ENCODE peak calls at places on chromosomes 5 and 9, in four cellular contexts. O is HepG2, N is A549, Z is GM12878. K is an unnamed sample.

GRCh38 chr5:69368458-69369368 is 607 bp downstream of the AK6 start:
- DNase-seq in O (peak; percentile 57), N (peak; percentile 59), Z (no peak), K (peak; percentile 40)

GRCh38 chr9:33415152-33416038 is 13.0 kb upstream of the AQP7 start:
- DNase-seq in O (peak; percentile 99), N (peak; percentile 89), Z (peak; percentile 3), K (peak; percentile 80)

GRCh38 chr5:180595381-180596114 is 4.2 kb upstream of the SCGB3A1 start:
- DNase-seq in O (no peak), N (no peak), Z (no peak), K (no peak)

GRCh38 chr5:18792145-18792544 is 1157.9 kb downstream of the TAF11L14 start:
- DNase-seq in O (peak; percentile 64), N (no peak), Z (no peak), K (no peak)

GRCh38 chr9:16813838-16814237 is 56.6 kb downstream of the BNC2 start:
- DNase-seq in O (no peak), N (no peak), Z (no peak), K (no peak)

GRCh38 chr9:14212116-14212515 is 101.8 kb downstream of the NFIB start:
- DNase-seq in O (no peak), N (no peak), Z (no peak), K (no peak)

GRCh38 chr9:93636667-93637066 is 60.3 kb downstream of the PHF2 start:
- DNase-seq in O (no peak), N (no peak), Z (no peak), K (no peak)

GRCh38 chr5:61486476-61486875 is 154.4 kb downstream of the ZSWIM6 start:
- DNase-seq in O (no peak), N (no peak), Z (no peak), K (no peak)

GRCh38 chr9:122951056-122951455 is 10.2 kb downstream of the RABGAP1 start:
- DNase-seq in O (no peak), N (no peak), Z (no peak), K (no peak)

GRCh38 chr9:95029251-95029650 is 288.3 kb downstream of the FANCC start:
- DNase-seq in O (no peak), N (no peak), Z (no peak), K (no peak)

GRCh38 chr9:136199391-136200288 is 5.3 kb downstream of the LHX3 start:
- DNase-seq in O (no peak), N (no peak), Z (no peak), K (no peak)

GRCh38 chr5:170511550-170511949 is 7.7 kb downstream of the KCNIP1 start:
- DNase-seq in O (no peak), N (no peak), Z (no peak), K (no peak)

GRCh38 chr5:79513519-79514390 is at the start of gene HOMER1:
- DNase-seq in O (peak; percentile 58), N (peak; percentile 64), Z (no peak), K (peak; percentile 88)

GRCh38 chr9:98171176-98171925 is 21.1 kb downstream of the CORO2A start:
- DNase-seq in O (no peak), N (no peak), Z (no peak), K (peak; percentile 43)

GRCh38 chr9:69671904-69672827 is at the start of gene APBA1:
- DNase-seq in O (no peak), N (peak; percentile 7), Z (no peak), K (peak; percentile 70)

GRCh38 chr5:38780950-38781349 is 64.9 kb upstream of the OSMR start:
- DNase-seq in O (no peak), N (no peak), Z (no peak), K (no peak)

GRCh38 chr5:88948746-88949600 is 66.0 kb upstream of the MEF2C start:
- DNase-seq in O (no peak), N (no peak), Z (no peak), K (no peak)

GRCh38 chr5:157137691-157138090 is 5.0 kb downstream of the MED7 start:
- DNase-seq in O (no peak), N (no peak), Z (no peak), K (no peak)

GRCh38 chr5:67643531-67643930 is 446.9 kb upstream of the CD180 start:
- DNase-seq in O (no peak), N (no peak), Z (no peak), K (no peak)

GRCh38 chr9:113562653-113563381 is 99.3 kb downstream of the RGS3 start:
- DNase-seq in O (no peak), N (no peak), Z (no peak), K (no peak)

GRCh38 chr5:94893404-94894145 is 275.1 kb downstream of the SLF1 start:
- DNase-seq in O (no peak), N (no peak), Z (no peak), K (peak; percentile 5)

GRCh38 chr9:617441-618085 is 223.9 kb upstream of the DMRT1 start:
- DNase-seq in O (no peak), N (no peak), Z (no peak), K (no peak)

GRCh38 chr9:136365775-136366223 is 2.3 kb upstream of the DNLZ start:
- DNase-seq in O (no peak), N (no peak), Z (no peak), K (no peak)

GRCh38 chr5:138568061-138568824 is 7.0 kb downstream of the HSPA9 start:
- DNase-seq in O (no peak), N (no peak), Z (no peak), K (no peak)

GRCh38 chr9:113781381-113781780 is 94.7 kb upstream of the ZNF618 start:
- DNase-seq in O (no peak), N (no peak), Z (no peak), K (no peak)

DNA sequence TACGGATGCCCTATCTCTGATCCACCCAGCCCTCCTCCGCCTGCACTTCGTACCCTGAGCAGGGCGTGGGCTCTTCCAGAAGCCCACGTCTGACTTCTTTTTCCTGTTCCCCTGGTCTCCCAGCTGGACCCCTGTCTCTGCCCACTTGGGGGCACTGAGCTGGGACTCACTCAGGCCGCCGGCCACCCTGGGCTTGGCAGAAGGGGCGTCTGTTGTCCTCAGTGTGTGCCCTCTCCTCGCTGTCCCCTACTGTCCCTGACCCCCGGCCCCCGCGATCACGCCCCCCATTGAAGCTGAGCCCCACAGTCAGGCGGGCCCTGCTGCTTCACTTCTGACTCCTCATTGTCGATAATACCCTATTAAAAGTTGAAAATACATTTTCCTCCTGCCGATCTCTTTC is 21.9 kb upstream of the RXRA start:
- DNase-seq in O (no peak), N (no peak), Z (no peak), K (no peak)
- TF ChIP-seq MYC in O (no peak), N (no peak), Z (no peak), K (no peak)

DNA sequence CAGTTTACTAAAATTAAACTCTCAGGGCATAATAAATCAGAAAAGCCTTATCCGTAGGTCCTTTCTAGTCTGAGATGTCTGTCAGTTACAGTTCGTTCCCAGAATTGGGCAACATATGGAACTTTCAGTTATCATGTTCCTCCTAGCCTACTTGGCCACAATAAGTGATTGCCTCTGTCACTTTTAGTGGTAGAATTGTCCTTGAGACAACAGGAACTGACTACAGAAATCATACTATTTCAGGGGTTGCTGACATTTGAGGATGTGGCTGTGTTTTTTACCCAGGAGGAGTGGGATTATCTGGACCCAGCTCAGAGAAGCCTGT is 952 bp downstream of the ZNF189 start:
- DNase-seq in O (no peak), N (no peak), Z (no peak), K (no peak)
- TF ChIP-seq JUNB in O (no peak), N (no peak), Z (no peak), K (no peak)

GRCh38 chr9:87537625-87538024 is 40.0 kb downstream of the DAPK1 start:
- DNase-seq in O (no peak), N (no peak), Z (no peak), K (no peak)
- TF ChIP-seq MYC in O (no peak), N (no peak), Z (no peak), K (no peak)

DNA sequence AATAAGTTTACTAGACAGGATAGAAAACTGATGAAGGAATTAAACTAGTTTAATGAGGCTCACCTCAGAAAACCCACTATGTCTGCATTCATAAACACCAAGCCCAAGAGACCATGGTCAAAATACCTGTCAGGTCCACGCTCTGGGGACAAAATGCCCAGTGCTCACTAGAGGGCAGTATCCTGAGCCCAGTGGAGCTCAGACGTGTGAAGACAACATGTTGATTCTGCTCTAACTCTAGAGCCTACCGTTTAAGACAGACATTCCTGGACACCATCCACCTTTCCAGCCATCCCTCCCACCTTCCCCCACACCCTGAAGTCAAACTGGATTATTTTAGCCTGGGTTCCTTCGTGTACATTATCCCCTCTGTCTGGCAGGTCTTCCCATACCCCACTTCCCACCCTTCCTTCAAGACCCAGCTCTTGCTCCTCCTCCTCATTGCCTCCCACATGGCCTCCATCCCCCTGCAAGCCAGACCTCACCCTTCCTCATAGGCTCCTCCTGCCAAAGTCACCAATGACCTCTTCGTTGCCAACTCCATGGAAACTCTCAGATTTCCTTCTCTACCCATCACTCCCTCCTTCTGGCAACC is 142.3 kb upstream of the FSTL4 start:
- DNase-seq in O (peak; percentile 28), N (peak; percentile 44), Z (peak; percentile 11), K (peak; percentile 30)
- TF ChIP-seq JUNB in O (no peak), N (no peak), Z (no peak), K (no peak)

GRCh38 chr5:6143523-6143922 is 234.8 kb downstream of the MED10 start:
- DNase-seq in O (no peak), N (no peak), Z (no peak), K (no peak)

GRCh38 chr5:6146264-6146663 is 232.1 kb downstream of the MED10 start:
- DNase-seq in O (no peak), N (no peak), Z (no peak), K (no peak)

GRCh38 chr5:6142353-6142752 is 236.0 kb downstream of the MED10 start:
- DNase-seq in O (no peak), N (no peak), Z (no peak), K (no peak)

DNA sequence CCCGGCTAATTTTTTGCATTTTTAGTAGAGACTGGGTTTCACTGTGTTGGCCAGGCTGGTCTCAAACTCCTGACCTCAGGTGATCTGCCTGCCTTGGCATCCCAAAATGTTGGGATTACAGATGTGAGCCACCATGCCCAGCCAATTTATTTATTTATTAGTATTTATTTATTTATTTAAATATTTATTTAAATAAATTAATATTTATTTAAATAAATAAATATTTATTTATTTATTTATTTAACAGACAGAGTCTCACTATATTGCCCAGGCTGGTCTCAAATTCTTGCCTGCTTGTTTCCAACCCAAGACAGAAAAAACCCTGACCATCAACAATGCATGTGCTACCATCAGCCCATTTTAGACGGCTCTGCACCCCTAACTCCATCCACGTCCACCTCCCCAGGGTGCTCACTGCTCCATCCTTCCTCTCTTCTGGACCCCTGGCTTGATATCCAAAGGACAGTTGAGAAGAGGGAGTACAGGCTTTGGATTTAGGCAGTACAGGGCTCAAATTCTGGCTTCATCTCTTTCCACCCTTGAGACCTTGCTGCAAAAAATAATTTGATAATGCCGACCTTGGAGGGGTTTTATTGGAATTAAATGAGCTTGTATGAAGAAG is 232.6 kb downstream of the MED10 start:
- DNase-seq in O (no peak), N (no peak), Z (no peak), K (no peak)
- TF ChIP-seq MYC in O (no peak), N (no peak), Z (no peak), K (no peak)

K was measured in K562.